ENCODE peak calls at places on chromosomes 12 and 14, in eight cellular contexts. One of them, this sample, is unnamed.

GRCh38 chr12:24993756-24994155 is 44.9 kb upstream of the BCAT1 start:
- DNase-seq in psoas muscle: no peak
- DNase-seq in stimulated activated CD4-positive, alpha-beta T cell treated with anti-CD3 and anti-CD28 coated beads, TNF-alpha, amount 100 ng/mL, for 24 hours: no peak
- DNase-seq in activated T-helper 2 cell treated with anti-CD3 and anti-CD28 coated beads, Interferon-gamma antibody, Interleukin-2, Interleukin-4, amounts not matched to agents 10 μg/mL and 5 μg/mL and 100 μg/mL, durations not matched to agents 14 hours and 24 hours and 36 hours: no peak
- DNase-seq in hypothalamus: no peak
- DNase-seq in A549: no peak
- DNase-seq in left ventricle myocardium inferior: no peak
- DNase-seq in CD8-positive, alpha-beta memory T cell: no peak
- DNase-seq in this sample: no peak

GRCh38 chr12:52056801-52057613 is 5.8 kb downstream of the NR4A1 start:
- DNase-seq in psoas muscle: no peak
- DNase-seq in stimulated activated CD4-positive, alpha-beta T cell treated with anti-CD3 and anti-CD28 coated beads, TNF-alpha, amount 100 ng/mL, for 24 hours: no peak
- DNase-seq in activated T-helper 2 cell treated with anti-CD3 and anti-CD28 coated beads, Interferon-gamma antibody, Interleukin-2, Interleukin-4, amounts not matched to agents 10 μg/mL and 5 μg/mL and 100 μg/mL, durations not matched to agents 14 hours and 24 hours and 36 hours: no peak
- DNase-seq in hypothalamus: peak; percentile 20
- DNase-seq in A549: peak; percentile 64
- DNase-seq in left ventricle myocardium inferior: no peak
- DNase-seq in CD8-positive, alpha-beta memory T cell: no peak
- DNase-seq in this sample: no peak

GRCh38 chr12:116673713-116674112 is 64.2 kb downstream of the SPRING1 start:
- DNase-seq in psoas muscle: no peak
- DNase-seq in stimulated activated CD4-positive, alpha-beta T cell treated with anti-CD3 and anti-CD28 coated beads, TNF-alpha, amount 100 ng/mL, for 24 hours: no peak
- DNase-seq in activated T-helper 2 cell treated with anti-CD3 and anti-CD28 coated beads, Interferon-gamma antibody, Interleukin-2, Interleukin-4, amounts not matched to agents 10 μg/mL and 5 μg/mL and 100 μg/mL, durations not matched to agents 14 hours and 24 hours and 36 hours: no peak
- DNase-seq in hypothalamus: no peak
- DNase-seq in A549: peak; percentile 54
- DNase-seq in left ventricle myocardium inferior: no peak
- DNase-seq in CD8-positive, alpha-beta memory T cell: no peak
- DNase-seq in this sample: no peak

GRCh38 chr12:100826323-100826722 is 31.7 kb downstream of the ANO4 start:
- DNase-seq in psoas muscle: peak; percentile 14
- DNase-seq in stimulated activated CD4-positive, alpha-beta T cell treated with anti-CD3 and anti-CD28 coated beads, TNF-alpha, amount 100 ng/mL, for 24 hours: no peak
- DNase-seq in activated T-helper 2 cell treated with anti-CD3 and anti-CD28 coated beads, Interferon-gamma antibody, Interleukin-2, Interleukin-4, amounts not matched to agents 10 μg/mL and 5 μg/mL and 100 μg/mL, durations not matched to agents 14 hours and 24 hours and 36 hours: no peak
- DNase-seq in hypothalamus: peak; percentile 42
- DNase-seq in A549: peak; percentile 34
- DNase-seq in left ventricle myocardium inferior: peak; percentile 15
- DNase-seq in CD8-positive, alpha-beta memory T cell: no peak
- DNase-seq in this sample: no peak

GRCh38 chr14:77985235-77985634 is 184.9 kb upstream of the NRXN3 start:
- DNase-seq in psoas muscle: no peak
- DNase-seq in stimulated activated CD4-positive, alpha-beta T cell treated with anti-CD3 and anti-CD28 coated beads, TNF-alpha, amount 100 ng/mL, for 24 hours: no peak
- DNase-seq in activated T-helper 2 cell treated with anti-CD3 and anti-CD28 coated beads, Interferon-gamma antibody, Interleukin-2, Interleukin-4, amounts not matched to agents 10 μg/mL and 5 μg/mL and 100 μg/mL, durations not matched to agents 14 hours and 24 hours and 36 hours: no peak
- DNase-seq in hypothalamus: no peak
- DNase-seq in A549: no peak
- DNase-seq in left ventricle myocardium inferior: no peak
- DNase-seq in CD8-positive, alpha-beta memory T cell: no peak
- DNase-seq in this sample: no peak

GRCh38 chr14:96053600-96054381 is 14.6 kb downstream of the C14orf132 start:
- DNase-seq in psoas muscle: peak; percentile 63
- DNase-seq in stimulated activated CD4-positive, alpha-beta T cell treated with anti-CD3 and anti-CD28 coated beads, TNF-alpha, amount 100 ng/mL, for 24 hours: no peak
- DNase-seq in activated T-helper 2 cell treated with anti-CD3 and anti-CD28 coated beads, Interferon-gamma antibody, Interleukin-2, Interleukin-4, amounts not matched to agents 10 μg/mL and 5 μg/mL and 100 μg/mL, durations not matched to agents 14 hours and 24 hours and 36 hours: no peak
- DNase-seq in hypothalamus: peak; percentile 58
- DNase-seq in A549: peak; percentile 24
- DNase-seq in left ventricle myocardium inferior: no peak
- DNase-seq in CD8-positive, alpha-beta memory T cell: no peak
- DNase-seq in this sample: peak; percentile 70

GRCh38 chr14:22882529-22883190 is 362 bp upstream of the REM2 start:
- DNase-seq in psoas muscle: no peak
- DNase-seq in stimulated activated CD4-positive, alpha-beta T cell treated with anti-CD3 and anti-CD28 coated beads, TNF-alpha, amount 100 ng/mL, for 24 hours: no peak
- DNase-seq in activated T-helper 2 cell treated with anti-CD3 and anti-CD28 coated beads, Interferon-gamma antibody, Interleukin-2, Interleukin-4, amounts not matched to agents 10 μg/mL and 5 μg/mL and 100 μg/mL, durations not matched to agents 14 hours and 24 hours and 36 hours: no peak
- DNase-seq in hypothalamus: peak; percentile 68
- DNase-seq in A549: peak; percentile 27
- DNase-seq in left ventricle myocardium inferior: no peak
- DNase-seq in CD8-positive, alpha-beta memory T cell: peak; percentile 60
- DNase-seq in this sample: no peak

GRCh38 chr12:68899251-68899771 is 33.7 kb downstream of the CPM start:
- DNase-seq in psoas muscle: no peak
- DNase-seq in stimulated activated CD4-positive, alpha-beta T cell treated with anti-CD3 and anti-CD28 coated beads, TNF-alpha, amount 100 ng/mL, for 24 hours: no peak
- DNase-seq in activated T-helper 2 cell treated with anti-CD3 and anti-CD28 coated beads, Interferon-gamma antibody, Interleukin-2, Interleukin-4, amounts not matched to agents 10 μg/mL and 5 μg/mL and 100 μg/mL, durations not matched to agents 14 hours and 24 hours and 36 hours: no peak
- DNase-seq in hypothalamus: peak; percentile 3
- DNase-seq in A549: peak; percentile 52
- DNase-seq in left ventricle myocardium inferior: no peak
- DNase-seq in CD8-positive, alpha-beta memory T cell: no peak
- DNase-seq in this sample: no peak

GRCh38 chr12:53005215-53005985 is 856 bp upstream of the EIF4B start:
- DNase-seq in psoas muscle: peak; percentile 15
- DNase-seq in stimulated activated CD4-positive, alpha-beta T cell treated with anti-CD3 and anti-CD28 coated beads, TNF-alpha, amount 100 ng/mL, for 24 hours: no peak
- DNase-seq in activated T-helper 2 cell treated with anti-CD3 and anti-CD28 coated beads, Interferon-gamma antibody, Interleukin-2, Interleukin-4, amounts not matched to agents 10 μg/mL and 5 μg/mL and 100 μg/mL, durations not matched to agents 14 hours and 24 hours and 36 hours: no peak
- DNase-seq in hypothalamus: no peak
- DNase-seq in A549: peak; percentile 33
- DNase-seq in left ventricle myocardium inferior: peak; percentile 16
- DNase-seq in CD8-positive, alpha-beta memory T cell: no peak
- DNase-seq in this sample: no peak

GRCh38 chr14:36515105-36515593 is 4.9 kb downstream of the NKX2-1 start:
- DNase-seq in psoas muscle: no peak
- DNase-seq in stimulated activated CD4-positive, alpha-beta T cell treated with anti-CD3 and anti-CD28 coated beads, TNF-alpha, amount 100 ng/mL, for 24 hours: no peak
- DNase-seq in activated T-helper 2 cell treated with anti-CD3 and anti-CD28 coated beads, Interferon-gamma antibody, Interleukin-2, Interleukin-4, amounts not matched to agents 10 μg/mL and 5 μg/mL and 100 μg/mL, durations not matched to agents 14 hours and 24 hours and 36 hours: no peak
- DNase-seq in hypothalamus: no peak
- DNase-seq in A549: no peak
- DNase-seq in left ventricle myocardium inferior: no peak
- DNase-seq in CD8-positive, alpha-beta memory T cell: no peak
- DNase-seq in this sample: no peak

GRCh38 chr12:131901431-131902331 is 7.3 kb downstream of the ULK1 start:
- DNase-seq in psoas muscle: no peak
- DNase-seq in stimulated activated CD4-positive, alpha-beta T cell treated with anti-CD3 and anti-CD28 coated beads, TNF-alpha, amount 100 ng/mL, for 24 hours: no peak
- DNase-seq in activated T-helper 2 cell treated with anti-CD3 and anti-CD28 coated beads, Interferon-gamma antibody, Interleukin-2, Interleukin-4, amounts not matched to agents 10 μg/mL and 5 μg/mL and 100 μg/mL, durations not matched to agents 14 hours and 24 hours and 36 hours: no peak
- DNase-seq in hypothalamus: no peak
- DNase-seq in A549: peak; percentile 21
- DNase-seq in left ventricle myocardium inferior: peak; percentile 70
- DNase-seq in CD8-positive, alpha-beta memory T cell: no peak
- DNase-seq in this sample: peak; percentile 91

GRCh38 chr12:65824314-65824563 is at the start of gene HMGA2:
- DNase-seq in psoas muscle: peak; percentile 19
- DNase-seq in stimulated activated CD4-positive, alpha-beta T cell treated with anti-CD3 and anti-CD28 coated beads, TNF-alpha, amount 100 ng/mL, for 24 hours: no peak
- DNase-seq in activated T-helper 2 cell treated with anti-CD3 and anti-CD28 coated beads, Interferon-gamma antibody, Interleukin-2, Interleukin-4, amounts not matched to agents 10 μg/mL and 5 μg/mL and 100 μg/mL, durations not matched to agents 14 hours and 24 hours and 36 hours: no peak
- DNase-seq in hypothalamus: no peak
- DNase-seq in A549: no peak
- DNase-seq in left ventricle myocardium inferior: no peak
- DNase-seq in CD8-positive, alpha-beta memory T cell: no peak
- DNase-seq in this sample: no peak

GRCh38 chr12:53791735-53792326 is 40.1 kb upstream of the CISTR start:
- DNase-seq in psoas muscle: no peak
- DNase-seq in stimulated activated CD4-positive, alpha-beta T cell treated with anti-CD3 and anti-CD28 coated beads, TNF-alpha, amount 100 ng/mL, for 24 hours: peak; percentile 2
- DNase-seq in activated T-helper 2 cell treated with anti-CD3 and anti-CD28 coated beads, Interferon-gamma antibody, Interleukin-2, Interleukin-4, amounts not matched to agents 10 μg/mL and 5 μg/mL and 100 μg/mL, durations not matched to agents 14 hours and 24 hours and 36 hours: no peak
- DNase-seq in hypothalamus: no peak
- DNase-seq in A549: peak; percentile 42
- DNase-seq in left ventricle myocardium inferior: no peak
- DNase-seq in CD8-positive, alpha-beta memory T cell: no peak
- DNase-seq in this sample: no peak

This sample was measured in gastrocnemius medialis.